ENCODE peak calls at places on chromosome 18, in six cellular contexts. N is AG09319; C is activated CD8-positive, alpha-beta memory T cell treated with anti-CD3 and anti-CD28 coated beads for 48 hours; M is adrenal gland; P is naive thymus-derived CD8-positive, alpha-beta T cell; Z is sciatic nerve. Q is an unnamed sample.

GRCh38 chr18:50099725-50100414 is 95.1 kb downstream of the MYO5B start:
- DNase-seq in Z (no peak), C (no peak), N (no peak), M (no peak), P (no peak), Q (no peak)

GRCh38 chr18:26457611-26458350 is 90.6 kb downstream of the KCTD1 start:
- DNase-seq in Z (no peak), P (no peak), N (no peak), C (no peak), M (no peak), Q (no peak)

GRCh38 chr18:42644729-42645131 is 470.8 kb downstream of the RIT2 start:
- DNase-seq in N (no peak), Z (no peak), C (no peak), M (no peak), P (no peak), Q (no peak)

GRCh38 chr18:76619342-76620315 is 124.6 kb upstream of the ZNF516 start:
- DNase-seq in P (no peak), N (peak), M (peak), Z (peak), C (no peak), Q (peak)

GRCh38 chr18:76213996-76214395 is 281.0 kb downstream of the ZNF516 start:
- DNase-seq in N (no peak), P (no peak), Z (no peak), C (no peak), M (no peak), Q (no peak)

GRCh38 chr18:2854871-2855270 is 8.1 kb downstream of the EMILIN2 start:
- DNase-seq in Z (no peak), M (no peak), N (no peak), P (no peak), C (no peak), Q (no peak)

GRCh38 chr18:74378179-74378682 is 62.6 kb downstream of the C18orf63 start:
- DNase-seq in Z (no peak), C (no peak), P (peak), N (no peak), M (peak), Q (no peak)

GRCh38 chr18:10329116-10329515 is 125.3 kb upstream of the APCDD1 start:
- DNase-seq in N (no peak), P (no peak), Z (no peak), M (no peak), C (no peak), Q (no peak)

GRCh38 chr18:8506251-8507049 is 102.8 kb upstream of the RAB12 start:
- DNase-seq in Z (no peak), M (no peak), P (no peak), N (no peak), C (no peak), Q (no peak)

GRCh38 chr18:79749251-79750191 is 48.2 kb upstream of the KCNG2 start:
- DNase-seq in P (no peak), Z (no peak), M (no peak), N (no peak), C (no peak), Q (peak)

GRCh38 chr18:60503166-60503565 is 130.6 kb upstream of the MC4R start:
- DNase-seq in N (no peak), C (no peak), M (no peak), Z (no peak), P (no peak), Q (no peak)

GRCh38 chr18:5879479-5879882 is 15.8 kb downstream of the TMEM200C start:
- DNase-seq in M (no peak), C (no peak), P (no peak), N (no peak), Z (no peak), Q (no peak)

GRCh38 chr18:71105078-71105819 is 816.4 kb downstream of the SOCS6 start:
- DNase-seq in N (no peak), Z (no peak), C (no peak), M (no peak), P (no peak), Q (no peak)

GRCh38 chr18:4108016-4108415 is 347.1 kb downstream of the DLGAP1 start:
- DNase-seq in M (no peak), P (no peak), Z (no peak), C (no peak), N (no peak), Q (no peak)

GRCh38 chr18:7921938-7922587 is 354.9 kb downstream of the PTPRM start:
- DNase-seq in M (no peak), Z (no peak), P (no peak), C (no peak), N (peak), Q (no peak)

GRCh38 chr18:74796928-74797576 is 199.4 kb downstream of the ZNF407 start:
- DNase-seq in C (no peak), M (peak), N (peak), Z (no peak), P (no peak), Q (no peak)

GRCh38 chr18:55552498-55553189 is 35.3 kb downstream of the TCF4 start:
- DNase-seq in N (no peak), P (no peak), M (no peak), C (no peak), Z (no peak), Q (no peak)

GRCh38 chr18:8766576-8767253 is 61.4 kb downstream of the MTCL1 start:
- DNase-seq in P (no peak), N (no peak), Z (no peak), M (peak), C (no peak), Q (no peak)

GRCh38 chr18:34322365-34323289 is 97.9 kb upstream of the NOL4 start:
- DNase-seq in P (no peak), N (no peak), M (peak), C (no peak), Z (peak), Q (peak)

GRCh38 chr18:69397096-69397495 is 3.6 kb upstream of the DOK6 start:
- DNase-seq in N (no peak), P (no peak), M (no peak), Z (no peak), C (no peak), Q (no peak)

GRCh38 chr18:6785001-6785400 is 55.5 kb downstream of the ARHGAP28 start:
- DNase-seq in M (no peak), Z (no peak), C (no peak), P (no peak), N (no peak), Q (no peak)

GRCh38 chr18:50133526-50133925 is 61.4 kb downstream of the MYO5B start:
- DNase-seq in C (no peak), Z (no peak), N (no peak), P (no peak), M (no peak), Q (no peak)

GRCh38 chr18:55897101-55897500 is 309.1 kb upstream of the TCF4 start:
- DNase-seq in P (no peak), N (no peak), Z (no peak), M (no peak), C (no peak), Q (no peak)

GRCh38 chr18:79898952-79899608 is 52.4 kb downstream of the SLC66A2 start:
- DNase-seq in Z (peak), N (no peak), P (no peak), C (no peak), M (peak), Q (peak)

GRCh38 chr18:73719611-73720010 is 428.0 kb downstream of the FBXO15 start:
- DNase-seq in N (no peak), Z (no peak), P (no peak), M (no peak), C (no peak), Q (no peak)

GRCh38 chr18:57677289-57678211 is 55.9 kb upstream of the NARS1 start:
- DNase-seq in N (no peak), P (no peak), C (no peak), M (no peak), Z (no peak), Q (no peak)

GRCh38 chr18:9762561-9762960 is 54.5 kb downstream of the RAB31 start:
- DNase-seq in M (no peak), C (no peak), N (no peak), P (no peak), Z (no peak), Q (peak)

GRCh38 chr18:79058007-79058406 is 11.2 kb upstream of the ATP9B start:
- DNase-seq in C (no peak), M (no peak), N (no peak), P (no peak), Z (no peak), Q (no peak)

GRCh38 chr18:48949051-48949605 is 1.6 kb downstream of the SMAD7 start:
- DNase-seq in P (peak), C (no peak), M (no peak), Z (peak), N (no peak), Q (peak)

GRCh38 chr18:23825978-23826405 is 136.7 kb downstream of the LAMA3 start:
- DNase-seq in M (peak), P (no peak), C (no peak), Z (no peak), N (peak), Q (peak)

Q was measured in left lung.